ENCODE peak calls at places on chromosomes 7 and 10, in seven cellular contexts. E is heart right ventricle, H is tibial artery, X is fibroblast of lung, N is upper lobe of left lung, Y is left ventricle myocardium inferior, F is left lung. T is an unnamed sample.

GRCh38 chr7:21603972-21604749 is 61.3 kb downstream of the DNAH11 start:
- DNase-seq in F (no peak), X (no peak), E (no peak), H (no peak), Y (no peak), N (no peak), T (no peak)

GRCh38 chr7:30446266-30446665 is 32.3 kb downstream of the NOD1 start:
- DNase-seq in F (no peak), X (no peak), E (no peak), H (no peak), Y (no peak), N (no peak), T (no peak)

GRCh38 chr7:142866361-142867096 is 11.7 kb downstream of the EPHB6 start:
- DNase-seq in E (no peak), Y (no peak), X (peak; percentile 8), F (no peak), H (no peak), N (no peak), T (peak; percentile 73)

GRCh38 chr7:105246195-105247078 is 142.3 kb downstream of the SRPK2 start:
- DNase-seq in Y (no peak), E (no peak), F (no peak), N (no peak), X (no peak), H (no peak), T (no peak)

GRCh38 chr10:32163774-32164148 is 107.5 kb upstream of the KIF5B start:
- DNase-seq in N (no peak), H (no peak), F (no peak), Y (no peak), X (no peak), E (no peak), T (no peak)

GRCh38 chr7:114944742-114945625 is 23.1 kb downstream of the MDFIC start:
- DNase-seq in Y (peak; percentile 73), X (peak; percentile 94), N (peak; percentile 29), H (peak; percentile 81), E (peak; percentile 76), F (no peak), T (no peak)

GRCh38 chr10:131979821-131980270 is 1.9 kb downstream of the BNIP3 start:
- DNase-seq in E (peak; percentile 57), H (peak; percentile 71), F (no peak), Y (peak; percentile 73), N (no peak), X (peak; percentile 46), T (no peak)

GRCh38 chr10:62559481-62560206 is 185.5 kb downstream of the ZNF365 start:
- DNase-seq in F (no peak), H (no peak), Y (no peak), N (no peak), E (no peak), X (no peak), T (no peak)

GRCh38 chr10:129896231-129897150 is 67.6 kb downstream of the EBF3 start:
- DNase-seq in N (peak; percentile 12), F (peak; percentile 72), E (no peak), X (no peak), H (no peak), Y (no peak), T (no peak)

GRCh38 chr7:157405914-157406810 is 69.4 kb downstream of the DNAJB6 start:
- DNase-seq in X (no peak), F (peak; percentile 58), E (peak; percentile 57), Y (peak; percentile 65), H (no peak), N (no peak), T (no peak)

GRCh38 chr7:155814569-155815276 is 2.5 kb upstream of the SHH start:
- DNase-seq in E (no peak), N (no peak), F (no peak), X (no peak), Y (no peak), H (no peak), T (no peak)

GRCh38 chr7:74709880-74710671 is 52.6 kb downstream of the GTF2I start:
- DNase-seq in Y (no peak), X (no peak), F (no peak), E (no peak), H (no peak), N (no peak), T (no peak)

GRCh38 chr7:26439502-26440252 is 148.0 kb downstream of the SNX10 start:
- DNase-seq in E (no peak), X (no peak), Y (no peak), N (no peak), F (no peak), H (no peak), T (peak; percentile 81)

GRCh38 chr7:102469972-102470825 is 5.4 kb downstream of the LRWD1 start:
- DNase-seq in Y (no peak), H (peak; percentile 61), X (no peak), F (peak; percentile 60), E (no peak), N (no peak), T (peak; percentile 7)

GRCh38 chr7:34825221-34825620 is 167.2 kb downstream of the NPSR1 start:
- DNase-seq in X (no peak), H (no peak), F (no peak), N (no peak), E (no peak), Y (no peak), T (no peak)

GRCh38 chr7:22894585-22894984 is 71.9 kb upstream of the TOMM7 start:
- DNase-seq in X (no peak), H (no peak), F (no peak), E (no peak), N (no peak), Y (no peak), T (no peak)

GRCh38 chr7:74455933-74456332 is 2.2 kb downstream of the GTF2IRD1 start:
- DNase-seq in E (no peak), H (no peak), N (no peak), Y (no peak), X (peak; percentile 50), F (no peak), T (no peak)

GRCh38 chr7:75599244-75599771 is 107.2 kb downstream of the SPDYE5 start:
- DNase-seq in N (no peak), Y (no peak), E (no peak), H (no peak), F (no peak), X (no peak), T (no peak)

GRCh38 chr10:59865101-59865500 is 41.3 kb downstream of the CCDC6 start:
- DNase-seq in N (peak; percentile 62), X (peak; percentile 37), H (no peak), F (no peak), Y (no peak), E (peak; percentile 40), T (peak; percentile 35)

GRCh38 chr7:155188821-155189599 is 108.7 kb upstream of the INSIG1 start:
- DNase-seq in E (no peak), X (peak; percentile 84), N (no peak), H (no peak), Y (no peak), F (no peak), T (no peak)

GRCh38 chr7:79531116-79531515 is 77.6 kb upstream of the MAGI2 start:
- DNase-seq in E (no peak), X (no peak), F (no peak), H (no peak), Y (no peak), N (no peak), T (no peak)

GRCh38 chr7:119842786-119843185 is 430.2 kb upstream of the KCND2 start:
- DNase-seq in F (no peak), H (no peak), N (no peak), E (no peak), Y (no peak), X (no peak), T (no peak)

GRCh38 chr10:110600487-110601101 is 33.1 kb downstream of the SMC3 start:
- DNase-seq in H (no peak), F (no peak), Y (no peak), E (no peak), N (no peak), X (peak; percentile 76), T (peak; percentile 60)

GRCh38 chr10:87878664-87879459 is 15.4 kb downstream of the PTEN start:
- DNase-seq in E (no peak), F (no peak), Y (no peak), N (no peak), H (no peak), X (no peak), T (no peak)
- H3K36me3 ChIP-seq in E (peaks cover 6% of the 10 kb centered on the region), F (peaks cover 19% of the 10 kb centered on the region), Y (peaks cover 22% of the 10 kb centered on the region), N (no peaks in the 10 kb centered on the region), H (no peaks in the 10 kb centered on the region), X (no peaks in the 10 kb centered on the region), T (no peaks in the 10 kb centered on the region)

GRCh38 chr10:48802611-48803046 is 118.0 kb downstream of the WDFY4 start:
- DNase-seq in H (no peak), X (no peak), F (no peak), N (no peak), Y (no peak), E (no peak), T (no peak)

GRCh38 chr10:48798486-48799254 is 114.0 kb downstream of the WDFY4 start:
- DNase-seq in X (no peak), F (no peak), Y (no peak), H (no peak), E (no peak), N (no peak), T (no peak)

GRCh38 chr10:48800283-48800675 is 115.6 kb downstream of the WDFY4 start:
- DNase-seq in H (no peak), F (no peak), X (no peak), N (peak; percentile 34), E (no peak), Y (no peak), T (no peak)

GRCh38 chr10:48803831-48804584 is 119.3 kb downstream of the WDFY4 start:
- DNase-seq in E (no peak), F (no peak), H (no peak), Y (no peak), X (no peak), N (no peak), T (no peak)

GRCh38 chr10:48801026-48801425 is 116.4 kb downstream of the WDFY4 start:
- DNase-seq in H (no peak), Y (no peak), E (no peak), X (no peak), N (no peak), F (no peak), T (no peak)
- H3K4me3 ChIP-seq in H (no peak overlapping the region), Y (no peak overlapping the region), E (no peak overlapping the region), X (no peak overlapping the region), N (no peak overlapping the region), F (no peak overlapping the region), T (no peak overlapping the region)

DNA sequence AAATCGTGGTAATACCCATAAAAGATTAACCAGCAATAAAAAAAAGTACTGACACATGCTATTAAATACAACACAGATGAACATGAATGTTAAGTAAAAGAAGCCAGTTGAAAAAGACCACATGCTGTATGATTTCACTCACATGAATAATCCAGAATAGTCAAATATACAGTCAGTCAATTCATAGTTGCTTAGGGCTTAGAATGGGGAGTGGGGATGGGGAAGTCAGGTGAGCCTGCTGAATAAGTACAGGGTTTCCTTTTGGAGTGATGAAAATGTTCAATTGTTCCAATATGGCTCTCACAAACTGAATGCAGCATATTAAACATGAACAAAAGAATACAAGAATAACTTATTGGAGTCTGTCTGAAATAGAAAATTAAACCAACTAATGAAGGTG is 1.8 kb downstream of the COA1 start:
- DNase-seq in H (no peak), F (no peak), Y (no peak), X (no peak), E (no peak), N (no peak), T (no peak)
- TF ChIP-seq CTCF in H (no peak), F (no peak), Y (no peak), X (no peak), E (no peak), N (no peak), T (no peak)

GRCh38 chr7:36420307-36420706 is 30.6 kb downstream of the ANLN start:
- DNase-seq in F (no peak), H (no peak), N (no peak), E (no peak), X (no peak), Y (no peak), T (no peak)

GRCh38 chr7:36422072-36422471 is 32.4 kb downstream of the ANLN start:
- DNase-seq in Y (no peak), F (no peak), H (no peak), X (no peak), E (no peak), N (no peak), T (no peak)

GRCh38 chr7:36423633-36424032 is 34.0 kb downstream of the ANLN start:
- DNase-seq in F (no peak), N (no peak), E (no peak), Y (no peak), H (no peak), X (no peak), T (no peak)
- H3K36me3 ChIP-seq in F (peaks cover 6% of the 10 kb centered on the region), N (no peaks in the 10 kb centered on the region), E (no peaks in the 10 kb centered on the region), Y (no peaks in the 10 kb centered on the region), H (no peaks in the 10 kb centered on the region), X (peaks cover 4% of the 10 kb centered on the region), T (peaks cover 79% of the 10 kb centered on the region)

T was measured in WERI-Rb-1.